ENCODE peak calls at places on chromosomes 16 and 17, in eight cellular contexts. H is ascending aorta; L is heart right ventricle; I is CD8-positive, alpha-beta T cell; Q is HCT116; S is heart left ventricle; F is mammary epithelial cell; D is DND-41. N is an unnamed sample. For H3K36me3, the result is how much of the 10 kb centered on the place peaks cover.

GRCh38 chr16:19138601-19139000 is 24.8 kb downstream of the ITPRIPL2 start:
- DNase-seq in H (no peak), L (peak), I (no peak), Q (no peak), S (peak), F (peak), D (no peak), N (no peak)

GRCh38 chr17:33977729-33978514 is 277.2 kb upstream of the CCL2 start:
- DNase-seq in H (no peak), L (no peak), I (no peak), Q (no peak), S (no peak), F (no peak), D (no peak), N (no peak)

GRCh38 chr16:82990155-82990554 is 363.4 kb downstream of the CDH13 start:
- DNase-seq in H (no peak), L (no peak), I (no peak), Q (no peak), S (no peak), F (peak), D (no peak), N (no peak)

GRCh38 chr17:75638893-75639292 is 5.7 kb downstream of the SMIM5 start:
- DNase-seq in H (no peak), L (peak), I (no peak), Q (no peak), S (peak), F (no peak), D (no peak), N (no peak)

GRCh38 chr16:17784073-17784472 is 313.3 kb upstream of the XYLT1 start:
- DNase-seq in H (no peak), L (no peak), I (no peak), Q (no peak), S (no peak), F (peak), D (peak), N (no peak)

GRCh38 chr17:35432176-35433074 is at the start of gene SLFN12:
- DNase-seq in H (no peak), L (no peak), I (peak), Q (no peak), S (peak), F (peak), D (peak), N (peak)

GRCh38 chr17:30995347-30995746 is 24.5 kb downstream of the RNF135 start:
- DNase-seq in H (no peak), L (no peak), I (no peak), Q (no peak), S (no peak), F (no peak), D (no peak), N (no peak)

GRCh38 chr17:82960419-82961271 is 118.8 kb upstream of the METRNL start:
- DNase-seq in H (no peak), L (no peak), I (no peak), Q (no peak), S (no peak), F (no peak), D (no peak), N (no peak)

GRCh38 chr16:88928405-88929375 is 48.3 kb downstream of the CBFA2T3 start:
- DNase-seq in H (no peak), L (no peak), I (no peak), Q (no peak), S (no peak), F (no peak), D (no peak), N (no peak)

GRCh38 chr17:39000021-39000601 is 32.9 kb upstream of the FBXO47 start:
- DNase-seq in H (no peak), L (no peak), I (no peak), Q (no peak), S (no peak), F (no peak), D (no peak), N (no peak)

GRCh38 chr16:48064971-48065370 is 90.8 kb downstream of the ABCC12 start:
- DNase-seq in H (no peak), L (no peak), I (no peak), Q (no peak), S (no peak), F (peak), D (no peak), N (no peak)

GRCh38 chr16:67967956-67968439 is 439 bp downstream of the SLC12A4 start:
- DNase-seq in H (no peak), L (peak), I (no peak), Q (no peak), S (peak), F (no peak), D (peak), N (no peak)

GRCh38 chr16:53703590-53704444 is at the start of the genes FTO and RPGRIP1L:
- DNase-seq in H (peak), L (peak), I (peak), Q (peak), S (peak), F (peak), D (peak), N (peak)

GRCh38 chr17:71085238-71086033 is 916.1 kb downstream of the KCNJ2 start:
- DNase-seq in H (no peak), L (no peak), I (no peak), Q (peak), S (no peak), F (peak), D (peak), N (no peak)

GRCh38 chr17:48100591-48101011 is 677 bp downstream of the CBX1 start:
- DNase-seq in H (no peak), L (peak), I (no peak), Q (peak), S (peak), F (peak), D (no peak), N (no peak)

GRCh38 chr16:67969286-67970039 is 1.0 kb upstream of the SLC12A4 start:
- DNase-seq in H (no peak), L (no peak), I (no peak), Q (no peak), S (no peak), F (no peak), D (no peak), N (no peak)

GRCh38 chr16:19031738-19032137 is 35.7 kb upstream of the COQ7 start:
- DNase-seq in H (no peak), L (no peak), I (no peak), Q (no peak), S (no peak), F (no peak), D (no peak), N (no peak)

GRCh38 chr16:28592511-28592910 is 4.3 kb downstream of the SULT1A2 start:
- DNase-seq in H (no peak), L (no peak), I (no peak), Q (no peak), S (no peak), F (no peak), D (no peak), N (no peak)

GRCh38 chr17:78745407-78746088 is 36.5 kb downstream of the CYTH1 start:
- DNase-seq in H (no peak), L (no peak), I (no peak), Q (no peak), S (no peak), F (no peak), D (peak), N (peak)

GRCh38 chr16:89446136-89446974 is 44.0 kb downstream of the ANKRD11 start:
- DNase-seq in H (no peak), L (no peak), I (peak), Q (no peak), S (no peak), F (no peak), D (no peak), N (no peak)

GRCh38 chr16:19106625-19107020 is 7.1 kb upstream of the ITPRIPL2 start:
- DNase-seq in H (no peak), L (no peak), I (no peak), Q (no peak), S (no peak), F (no peak), D (no peak), N (no peak)

GRCh38 chr17:2337811-2338657 is 733 bp downstream of the SGSM2 start:
- DNase-seq in H (no peak), L (peak), I (peak), Q (no peak), S (peak), F (peak), D (peak), N (peak)

GRCh38 chr16:807345-808251 is 7.1 kb upstream of the GNG13 start:
- DNase-seq in H (peak), L (peak), I (peak), Q (peak), S (peak), F (peak), D (no peak), N (peak)

GRCh38 chr16:17836868-17837602 is 366.3 kb upstream of the XYLT1 start:
- DNase-seq in H (no peak), L (no peak), I (no peak), Q (peak), S (no peak), F (peak), D (no peak), N (no peak)

GRCh38 chr17:35578929-35579448 is 618 bp upstream of the PEX12 start:
- DNase-seq in H (no peak), L (no peak), I (no peak), Q (no peak), S (no peak), F (no peak), D (no peak), N (no peak)

GRCh38 chr16:85553436-85554113 is 59.5 kb upstream of the GSE1 start:
- DNase-seq in H (no peak), L (peak), I (peak), Q (peak), S (peak), F (peak), D (peak), N (peak)

GRCh38 chr17:55332296-55333041 is 67.7 kb downstream of the HLF start:
- DNase-seq in H (no peak), L (no peak), I (no peak), Q (no peak), S (no peak), F (no peak), D (no peak), N (no peak)

GRCh38 chr16:3119286-3119685 is 6.9 kb downstream of the ZNF205 start:
- DNase-seq in H (no peak), L (no peak), I (no peak), Q (no peak), S (no peak), F (no peak), D (no peak), N (no peak)

GRCh38 chr17:7914771-7915610 is 1.1 kb downstream of the RNF227 start:
- DNase-seq in H (no peak), L (no peak), I (no peak), Q (no peak), S (peak), F (peak), D (no peak), N (no peak)

GRCh38 chr17:4972322-4972721 is 4.7 kb upstream of the SPAG7 start:
- DNase-seq in H (no peak), L (no peak), I (no peak), Q (no peak), S (no peak), F (no peak), D (no peak), N (no peak)

GRCh38 chr16:89198417-89199240 is 1.7 kb downstream of the SLC22A31 start:
- DNase-seq in H (no peak), L (no peak), I (no peak), Q (no peak), S (no peak), F (no peak), D (no peak), N (no peak)

GRCh38 chr16:30658731-30659506 is 688 bp downstream of the FBRS start:
- DNase-seq in H (peak), L (peak), I (no peak), Q (peak), S (peak), F (peak), D (peak), N (no peak)

GRCh38 chr16:68408967-68409366 is 39.3 kb downstream of the SMPD3 start:
- DNase-seq in H (no peak), L (no peak), I (no peak), Q (no peak), S (no peak), F (no peak), D (no peak), N (no peak)

GRCh38 chr17:72463287-72464102 is 342.7 kb downstream of the SOX9 start:
- DNase-seq in H (no peak), L (no peak), I (no peak), Q (no peak), S (no peak), F (no peak), D (no peak), N (no peak)

DNA sequence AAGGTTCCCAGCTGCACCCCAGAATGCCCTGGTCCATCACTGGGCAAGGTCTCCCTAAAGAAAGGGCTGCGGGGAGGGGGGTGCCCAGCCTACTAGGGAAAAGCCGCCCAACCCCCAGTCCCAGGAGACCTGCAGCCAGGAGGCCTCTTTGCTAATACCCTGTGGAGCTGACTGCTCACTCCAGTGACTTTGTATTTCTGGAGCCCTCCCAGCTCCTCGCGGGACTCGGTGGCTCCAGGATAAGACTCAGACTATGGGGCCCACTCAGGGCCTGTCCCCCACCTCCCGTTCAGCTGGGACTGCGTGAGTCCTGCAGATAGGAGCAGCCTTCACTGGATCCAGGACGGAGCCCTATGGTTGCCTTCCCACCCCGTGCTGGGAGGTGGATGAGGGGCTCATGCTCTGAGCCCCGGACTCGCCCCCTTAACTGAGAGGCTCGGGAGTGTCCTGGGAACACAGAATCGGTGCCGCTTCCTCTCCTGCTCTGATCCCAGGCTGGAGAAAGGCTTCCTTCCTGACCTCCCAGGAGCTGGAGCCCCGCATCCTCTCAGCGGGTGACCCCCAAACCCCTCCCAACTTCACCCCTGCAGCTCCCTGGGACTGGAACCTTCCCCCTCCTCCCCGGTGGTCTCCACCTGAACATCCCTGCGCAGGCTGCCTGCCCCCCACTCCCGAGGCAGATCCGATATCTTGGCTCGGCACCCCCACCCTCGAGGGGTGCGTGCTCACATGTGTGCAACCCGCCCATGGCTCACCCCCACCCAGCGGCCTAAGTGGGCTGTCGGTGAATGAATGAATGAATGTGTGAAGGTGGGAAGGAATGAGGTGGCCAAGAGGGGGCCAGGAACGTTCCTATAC is 40.0 kb downstream of the SLC7A5 start:
- DNase-seq in H (no peak), L (no peak), I (no peak), Q (no peak), S (no peak), F (no peak), D (no peak), N (no peak)
- H3K36me3 ChIP-seq in H (under half), L (under half), I (under half), Q (under half), S (under half), F (under half), D (under half), N (under half)

DNA sequence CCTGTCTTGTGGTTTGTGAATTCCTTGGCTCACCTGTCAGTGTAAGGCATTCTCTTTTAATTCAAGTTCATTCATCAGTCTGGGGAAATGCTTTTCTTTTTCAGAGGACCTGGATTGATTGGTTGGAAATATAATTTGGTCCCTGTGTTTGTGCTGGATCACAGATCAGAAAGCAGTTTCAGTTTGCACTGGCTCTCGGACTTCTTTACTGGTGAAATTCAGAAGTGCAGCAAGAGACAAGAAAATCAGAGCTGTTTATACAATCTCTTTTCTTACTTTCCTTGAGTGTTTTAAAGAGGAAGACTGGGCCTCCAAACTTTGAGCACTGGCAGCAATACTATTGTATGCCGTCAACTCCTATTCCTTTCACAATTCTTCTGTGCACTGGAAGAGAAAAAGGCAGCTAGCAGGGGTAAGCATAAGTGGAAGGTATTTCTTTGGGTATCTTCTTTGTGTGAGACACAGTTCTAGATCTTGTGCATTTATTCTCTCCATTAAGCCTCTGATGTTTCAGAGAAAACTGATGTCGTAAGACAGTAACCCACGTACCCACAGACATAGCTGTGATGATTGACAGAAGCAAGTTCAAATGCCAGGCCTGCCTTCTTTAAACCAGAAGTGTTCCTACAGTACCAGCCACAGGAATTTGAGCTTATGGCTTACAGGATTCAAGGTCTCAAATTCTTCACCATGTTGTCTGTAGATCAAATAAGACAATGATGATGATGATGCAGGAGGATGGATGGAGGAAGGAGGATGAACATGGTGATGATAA is 161.6 kb upstream of the KCNJ16 start:
- DNase-seq in H (no peak), L (no peak), I (no peak), Q (no peak), S (no peak), F (no peak), D (no peak), N (no peak)
- H3K4me3 ChIP-seq in H (peak), L (no peak), I (no peak), Q (no peak), S (no peak), F (peak), D (no peak), N (no peak)

DNA sequence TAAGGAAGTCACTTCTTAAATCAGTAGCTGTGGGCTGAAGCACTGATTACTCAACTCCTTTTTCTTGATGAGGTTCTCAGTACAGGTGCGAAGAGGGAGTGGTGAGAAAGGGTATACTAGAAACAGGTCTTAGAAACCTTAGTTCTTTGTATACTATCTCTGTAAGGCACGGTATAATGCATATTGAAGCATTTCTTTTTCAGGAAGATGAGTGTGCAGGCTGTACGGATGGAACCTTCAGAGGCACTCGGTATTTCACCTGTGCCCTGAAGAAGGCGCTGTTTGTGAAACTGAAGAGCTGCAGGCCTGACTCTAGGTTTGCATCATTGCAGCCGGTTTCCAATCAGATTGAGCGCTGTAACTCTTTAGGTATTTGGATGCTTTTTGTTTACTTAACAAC is 39.2 kb downstream of the CYLD start:
- DNase-seq in H (no peak), L (no peak), I (no peak), Q (no peak), S (no peak), F (no peak), D (no peak), N (no peak)
- H3K36me3 ChIP-seq in H (under half), L (under half), I (half or more), Q (under half), S (half or more), F (under half), D (half or more), N (half or more)

GRCh38 chr17:12979255-12979654 is 38.6 kb downstream of the ELAC2 start:
- DNase-seq in H (no peak), L (no peak), I (no peak), Q (no peak), S (no peak), F (no peak), D (no peak), N (no peak)

GRCh38 chr17:12967962-12968361 is 49.9 kb downstream of the ELAC2 start:
- DNase-seq in H (no peak), L (no peak), I (no peak), Q (no peak), S (no peak), F (no peak), D (no peak), N (no peak)

GRCh38 chr17:12974319-12974661 is 43.5 kb downstream of the ELAC2 start:
- DNase-seq in H (no peak), L (no peak), I (no peak), Q (no peak), S (no peak), F (no peak), D (no peak), N (no peak)

GRCh38 chr17:12977008-12977751 is 40.6 kb downstream of the ELAC2 start:
- DNase-seq in H (no peak), L (no peak), I (no peak), Q (no peak), S (no peak), F (no peak), D (no peak), N (no peak)

GRCh38 chr17:12973496-12974318 is 44.1 kb downstream of the ELAC2 start:
- DNase-seq in H (no peak), L (peak), I (no peak), Q (no peak), S (no peak), F (no peak), D (no peak), N (no peak)
- H3K4me3 ChIP-seq in H (peak), L (peak), I (no peak), Q (no peak), S (peak), F (no peak), D (no peak), N (no peak)

DNA sequence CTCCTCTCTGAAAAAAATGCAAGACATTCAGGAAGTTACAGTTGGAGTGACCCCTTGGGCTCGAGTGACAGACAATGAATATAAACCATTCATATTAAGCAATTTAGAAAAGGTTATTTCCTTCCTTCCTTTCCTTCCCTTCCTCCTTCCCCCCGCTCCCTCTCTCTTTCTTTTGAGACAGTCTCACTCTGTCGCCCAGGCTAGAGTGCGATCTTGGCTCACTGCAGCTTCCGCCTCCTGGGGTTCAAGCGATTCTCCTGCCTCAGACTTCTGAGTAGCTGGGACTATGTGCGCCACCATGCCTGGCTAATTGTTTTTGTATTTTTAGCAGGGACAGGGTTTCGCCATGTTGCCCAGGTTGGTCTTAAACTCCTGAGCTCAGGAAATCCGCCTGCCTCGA is 13.2 kb downstream of the PSMD12 start:
- DNase-seq in H (no peak), L (no peak), I (no peak), Q (no peak), S (no peak), F (no peak), D (no peak), N (no peak)
- H3K36me3 ChIP-seq in H (half or more), L (under half), I (half or more), Q (half or more), S (half or more), F (half or more), D (half or more), N (under half)

GRCh38 chr17:80880650-80880989 is 111.0 kb upstream of the CHMP6 start:
- DNase-seq in H (no peak), L (no peak), I (no peak), Q (no peak), S (no peak), F (no peak), D (no peak), N (no peak)
- H3K4me3 ChIP-seq in H (no peak), L (no peak), I (no peak), Q (no peak), S (no peak), F (no peak), D (no peak), N (no peak)

DNA sequence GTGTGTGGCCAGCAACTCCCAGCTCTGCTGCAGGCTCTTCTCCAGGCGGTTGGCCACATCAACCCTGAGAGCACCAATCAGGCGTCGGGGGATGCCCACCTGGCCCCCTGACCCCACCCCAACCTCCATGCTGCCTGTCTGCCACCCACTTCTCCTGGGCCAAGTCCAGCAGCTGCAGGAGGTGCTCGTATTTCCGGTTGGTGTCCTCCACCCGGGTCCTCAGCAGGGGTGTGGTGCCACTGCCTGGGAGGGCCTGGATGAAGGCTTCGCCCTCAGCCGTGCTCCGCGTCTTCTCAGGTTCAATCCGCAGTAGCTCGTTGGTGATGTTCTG is 44.6 kb downstream of the UBN1 start:
- DNase-seq in H (no peak), L (no peak), I (no peak), Q (no peak), S (no peak), F (no peak), D (no peak), N (no peak)
- H3K36me3 ChIP-seq in H (under half), L (under half), I (under half), Q (under half), S (under half), F (under half), D (under half), N (under half)